ENCODE peak calls at places on chromosomes 1 and 21, in six cellular contexts. One of them, this sample, is unnamed.

GRCh38 chr1:156705321-156705917 is at the start of gene CRABP2:
- DNase-seq in kidney glomerular epithelial cell: peak
- DNase-seq in RWPE1: no peak
- DNase-seq in stimulated activated CD8-positive, alpha-beta memory T cell treated with anti-CD3 and anti-CD28 coated beads, Interleukin-15, amount 100 ng/mL, for 4 hours: no peak
- DNase-seq in NCI-H1436: peak
- DNase-seq in T-helper 1 cell: peak
- DNase-seq in this sample: no peak

GRCh38 chr1:5821496-5822176 is 170.6 kb downstream of the NPHP4 start:
- DNase-seq in kidney glomerular epithelial cell: no peak
- DNase-seq in RWPE1: no peak
- DNase-seq in stimulated activated CD8-positive, alpha-beta memory T cell treated with anti-CD3 and anti-CD28 coated beads, Interleukin-15, amount 100 ng/mL, for 4 hours: no peak
- DNase-seq in NCI-H1436: no peak
- DNase-seq in T-helper 1 cell: no peak
- DNase-seq in this sample: no peak

GRCh38 chr1:233972951-233973635 is 68.6 kb downstream of the SLC35F3 start:
- DNase-seq in kidney glomerular epithelial cell: no peak
- DNase-seq in RWPE1: no peak
- DNase-seq in stimulated activated CD8-positive, alpha-beta memory T cell treated with anti-CD3 and anti-CD28 coated beads, Interleukin-15, amount 100 ng/mL, for 4 hours: no peak
- DNase-seq in NCI-H1436: no peak
- DNase-seq in T-helper 1 cell: no peak
- DNase-seq in this sample: peak

GRCh38 chr21:42669069-42669468 is 15.6 kb downstream of the PDE9A start:
- DNase-seq in kidney glomerular epithelial cell: no peak
- DNase-seq in RWPE1: no peak
- DNase-seq in stimulated activated CD8-positive, alpha-beta memory T cell treated with anti-CD3 and anti-CD28 coated beads, Interleukin-15, amount 100 ng/mL, for 4 hours: no peak
- DNase-seq in NCI-H1436: no peak
- DNase-seq in T-helper 1 cell: no peak
- DNase-seq in this sample: peak

GRCh38 chr1:215475719-215476525 is 91.2 kb upstream of the KCTD3 start:
- DNase-seq in kidney glomerular epithelial cell: peak
- DNase-seq in RWPE1: peak
- DNase-seq in stimulated activated CD8-positive, alpha-beta memory T cell treated with anti-CD3 and anti-CD28 coated beads, Interleukin-15, amount 100 ng/mL, for 4 hours: no peak
- DNase-seq in NCI-H1436: peak
- DNase-seq in T-helper 1 cell: no peak
- DNase-seq in this sample: peak

GRCh38 chr1:93676424-93676823 is 5.2 kb downstream of the BCAR3 start:
- DNase-seq in kidney glomerular epithelial cell: no peak
- DNase-seq in RWPE1: no peak
- DNase-seq in stimulated activated CD8-positive, alpha-beta memory T cell treated with anti-CD3 and anti-CD28 coated beads, Interleukin-15, amount 100 ng/mL, for 4 hours: no peak
- DNase-seq in NCI-H1436: no peak
- DNase-seq in T-helper 1 cell: no peak
- DNase-seq in this sample: peak

GRCh38 chr1:107390076-107390420 is 249.2 kb downstream of the NTNG1 start:
- DNase-seq in kidney glomerular epithelial cell: no peak
- DNase-seq in RWPE1: no peak
- DNase-seq in stimulated activated CD8-positive, alpha-beta memory T cell treated with anti-CD3 and anti-CD28 coated beads, Interleukin-15, amount 100 ng/mL, for 4 hours: no peak
- DNase-seq in NCI-H1436: no peak
- DNase-seq in T-helper 1 cell: no peak
- DNase-seq in this sample: no peak

GRCh38 chr1:37286881-37287280 is 187.5 kb upstream of the ZC3H12A start:
- DNase-seq in kidney glomerular epithelial cell: no peak
- DNase-seq in RWPE1: no peak
- DNase-seq in stimulated activated CD8-positive, alpha-beta memory T cell treated with anti-CD3 and anti-CD28 coated beads, Interleukin-15, amount 100 ng/mL, for 4 hours: no peak
- DNase-seq in NCI-H1436: no peak
- DNase-seq in T-helper 1 cell: no peak
- DNase-seq in this sample: no peak

This sample was measured in MCF 10A.